ENCODE peak calls at places on chromosome 21, in four cellular contexts. M, F, B and N are unnamed samples.

GRCh38 chr21:45560106-45561021 is 18.1 kb upstream of the SLC19A1 start:
- DNase-seq in M (no peak), F (no peak), B (no peak), N (no peak)

GRCh38 chr21:41879190-41879998 is at the start of gene PRDM15:
- DNase-seq in M (peak), F (peak), B (peak), N (peak)

GRCh38 chr21:27571706-27572105 is 604.8 kb upstream of the ADAMTS5 start:
- DNase-seq in M (no peak), F (no peak), B (no peak), N (no peak)

GRCh38 chr21:41802185-41802584 is 35.3 kb upstream of the RIPK4 start:
- DNase-seq in M (no peak), F (no peak), B (no peak), N (no peak)

GRCh38 chr21:39700318-39700717 is 44.7 kb upstream of the IGSF5 start:
- DNase-seq in M (no peak), F (no peak), B (no peak), N (no peak)

GRCh38 chr21:43585924-43586411 is 73.3 kb downstream of the HSF2BP start:
- DNase-seq in M (no peak), F (no peak), B (peak), N (no peak)

GRCh38 chr21:28639742-28640141 is 352.9 kb downstream of the LTN1 start:
- DNase-seq in M (no peak), F (no peak), B (no peak), N (no peak)

GRCh38 chr21:38787461-38788274 is 18.1 kb upstream of the ETS2 start:
- DNase-seq in M (no peak), F (no peak), B (no peak), N (no peak)

GRCh38 chr21:17491716-17492414 is 21.0 kb upstream of the CXADR start:
- DNase-seq in M (no peak), F (no peak), B (no peak), N (no peak)

GRCh38 chr21:41678944-41679343 is 87.9 kb downstream of the RIPK4 start:
- DNase-seq in M (no peak), F (peak), B (peak), N (peak)

GRCh38 chr21:14454642-14455009 is 71.7 kb upstream of the HSPA13 start:
- DNase-seq in M (no peak), F (no peak), B (no peak), N (no peak)

GRCh38 chr21:43794857-43795256 is 5.5 kb downstream of the RRP1 start:
- DNase-seq in M (no peak), F (no peak), B (no peak), N (no peak)

GRCh38 chr21:20814090-20814489 is 184.1 kb upstream of the NCAM2 start:
- DNase-seq in M (no peak), F (no peak), B (no peak), N (no peak)

GRCh38 chr21:43918385-43918947 is 53.4 kb downstream of the AGPAT3 start:
- DNase-seq in M (no peak), F (no peak), B (no peak), N (no peak)

GRCh38 chr21:17050156-17050555 is 462.7 kb upstream of the CXADR start:
- DNase-seq in M (no peak), F (no peak), B (no peak), N (no peak)

GRCh38 chr21:34707876-34708325 is 39.1 kb downstream of the CLIC6 start:
- DNase-seq in M (peak), F (no peak), B (no peak), N (no peak)

GRCh38 chr21:45246014-45246413 is 41.7 kb downstream of the POFUT2 start:
- DNase-seq in M (no peak), F (no peak), B (no peak), N (no peak)

GRCh38 chr21:45932922-45933502 is 48.6 kb upstream of the COL6A1 start:
- DNase-seq in M (no peak), F (no peak), B (no peak), N (no peak)

GRCh38 chr21:44441581-44442265 is 13.6 kb upstream of the LRRC3 start:
- DNase-seq in M (no peak), F (no peak), B (no peak), N (no peak)

GRCh38 chr21:38277501-38278111 is 20.8 kb downstream of the KCNJ15 start:
- DNase-seq in M (no peak), F (no peak), B (no peak), N (no peak)

GRCh38 chr21:43854773-43855633 is 10.0 kb upstream of the AGPAT3 start:
- DNase-seq in M (no peak), F (no peak), B (no peak), N (peak)

GRCh38 chr21:43728467-43729390 is 9.8 kb downstream of the PDXK start:
- DNase-seq in M (peak), F (peak), B (peak), N (peak)

GRCh38 chr21:46394819-46395152 is 63.9 kb upstream of the DIP2A start:
- DNase-seq in M (no peak), F (no peak), B (no peak), N (no peak)

GRCh38 chr21:43318841-43319781 is 107.8 kb downstream of the SIK1 start:
- DNase-seq in M (no peak), F (no peak), B (peak), N (no peak)

GRCh38 chr21:44347911-44348451 is 5.4 kb upstream of the TRPM2 start:
- DNase-seq in M (no peak), F (peak), B (no peak), N (no peak)